ENCODE peak calls at places on chromosomes 12 and 14, in six cellular contexts. E is breast epithelium, P is Peyer's patch, X is GM23248, K is transverse colon, L is IMR-90. V is an unnamed sample.

GRCh38 chr12:120225852-120226640 is 25.1 kb upstream of the RPLP0 start:
- DNase-seq in E (no peak), P (peak; percentile 24), X (no peak), K (peak; percentile 83), L (no peak), V (no peak)

GRCh38 chr14:96246535-96246839 is 9.5 kb upstream of the BDKRB1 start:
- DNase-seq in E (no peak), P (no peak), X (peak; percentile 100), K (no peak), L (peak; percentile 99), V (no peak)

GRCh38 chr12:88615490-88615889 is 35.2 kb upstream of the KITLG start:
- DNase-seq in E (no peak), P (no peak), X (peak; percentile 18), K (no peak), L (peak; percentile 50), V (no peak)

GRCh38 chr14:92473261-92473946 is 40.2 kb upstream of the RIN3 start:
- DNase-seq in E (no peak), P (no peak), X (peak; percentile 91), K (peak; percentile 16), L (peak; percentile 75), V (no peak)

GRCh38 chr14:80567905-80568512 is 356.7 kb upstream of the DIO2 start:
- DNase-seq in E (no peak), P (no peak), X (peak; percentile 58), K (no peak), L (peak; percentile 68), V (no peak)

GRCh38 chr12:14239935-14240872 is 125.3 kb upstream of the ATF7IP start:
- DNase-seq in E (no peak), P (peak; percentile 61), X (no peak), K (peak; percentile 50), L (no peak), V (no peak)

GRCh38 chr12:11477110-11477509 is 81.7 kb upstream of the PRB2 start:
- DNase-seq in E (no peak), P (no peak), X (no peak), K (no peak), L (no peak), V (no peak)

GRCh38 chr12:56720696-56721615 is 4.1 kb downstream of the NACA start:
- DNase-seq in E (no peak), P (no peak), X (no peak), K (no peak), L (no peak), V (no peak)

GRCh38 chr14:25904446-25904845 is 693.4 kb downstream of the NOVA1 start:
- DNase-seq in E (no peak), P (no peak), X (no peak), K (no peak), L (no peak), V (no peak)

GRCh38 chr12:6029401-6029800 is 84.3 kb upstream of the ANO2 start:
- DNase-seq in E (no peak), P (no peak), X (no peak), K (no peak), L (no peak), V (no peak)

GRCh38 chr12:103495783-103496456 is at the start of gene C12orf42:
- DNase-seq in E (no peak), P (peak; percentile 65), X (peak; percentile 47), K (peak; percentile 21), L (no peak), V (no peak)

GRCh38 chr12:24197517-24197916 is 248.0 kb upstream of the SOX5 start:
- DNase-seq in E (no peak), P (no peak), X (no peak), K (no peak), L (no peak), V (no peak)

GRCh38 chr14:94048676-94049624 is 22.8 kb downstream of the OTUB2 start:
- DNase-seq in E (no peak), P (no peak), X (no peak), K (no peak), L (no peak), V (no peak)

GRCh38 chr12:93407963-93408283 is 30.2 kb downstream of the NUDT4 start:
- DNase-seq in E (no peak), P (no peak), X (no peak), K (no peak), L (no peak), V (no peak)

GRCh38 chr14:105146976-105147700 is 21.4 kb downstream of the JAG2 start:
- DNase-seq in E (no peak), P (no peak), X (no peak), K (no peak), L (no peak), V (no peak)

GRCh38 chr14:29236848-29237247 is 470.3 kb downstream of the FOXG1 start:
- DNase-seq in E (no peak), P (no peak), X (peak; percentile 92), K (no peak), L (peak; percentile 92), V (no peak)

GRCh38 chr14:80714489-80714888 is 227.0 kb downstream of the CEP128 start:
- DNase-seq in E (no peak), P (no peak), X (no peak), K (no peak), L (no peak), V (no peak)

GRCh38 chr14:20682435-20683124 is 1.8 kb upstream of the RNASE4 start:
- DNase-seq in E (peak; percentile 87), P (peak; percentile 82), X (peak; percentile 97), K (peak; percentile 88), L (peak; percentile 92), V (peak; percentile 65)

GRCh38 chr14:61620130-61620946 is 75.0 kb upstream of the HIF1A start:
- DNase-seq in E (no peak), P (no peak), X (peak; percentile 95), K (no peak), L (peak; percentile 89), V (no peak)

GRCh38 chr12:38664661-38665269 is 240.6 kb downstream of the CPNE8 start:
- DNase-seq in E (no peak), P (no peak), X (peak; percentile 41), K (peak; percentile 14), L (no peak), V (no peak)

GRCh38 chr12:109772622-109773321 is 59.1 kb downstream of the FAM222A start:
- DNase-seq in E (no peak), P (no peak), X (peak; percentile 19), K (no peak), L (no peak), V (no peak)

DNA sequence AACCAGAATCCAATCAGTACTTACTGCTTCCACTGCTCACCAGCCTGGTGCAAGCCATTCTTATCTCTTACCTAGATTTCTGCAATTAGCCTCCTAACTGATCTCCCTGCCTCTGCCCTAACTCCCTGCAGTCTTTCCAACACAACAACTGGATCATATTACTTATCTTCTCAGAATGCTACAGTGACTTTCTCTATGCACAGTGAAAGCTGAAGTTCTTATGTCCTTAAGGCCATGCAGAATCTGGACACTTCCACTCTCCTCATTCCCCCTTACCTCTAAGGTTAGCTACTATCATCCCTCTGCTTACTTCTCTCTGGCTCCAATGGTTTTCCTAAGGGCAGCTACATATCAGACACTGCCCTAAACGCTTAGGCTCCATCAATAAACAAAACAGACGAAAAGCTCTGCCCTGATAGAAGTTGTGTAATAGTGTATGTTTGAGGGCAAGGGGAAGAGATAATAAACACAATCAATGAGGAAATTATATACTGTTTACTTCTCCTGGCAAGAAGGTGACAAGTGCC is 4.0 kb downstream of the KTN1 start:
- DNase-seq in E (no peak), P (no peak), X (no peak), K (no peak), L (peak; percentile 37), V (no peak)
- H3K4me1 ChIP-seq in E (no peaks in the 10 kb centered on the region), P (peaks cover 77% of the 10 kb centered on the region), X (peaks cover 61% of the 10 kb centered on the region), K (peaks cover 60% of the 10 kb centered on the region), L (peaks cover 15% of the 10 kb centered on the region), V (peaks cover 21% of the 10 kb centered on the region)

GRCh38 chr12:91627225-91627624 is 444.6 kb upstream of the DCN start:
- DNase-seq in E (no peak), P (no peak), X (no peak), K (no peak), L (no peak), V (no peak)
- H3K27me3 ChIP-seq in E (no peaks in the 10 kb centered on the region), P (no peaks in the 10 kb centered on the region), X (no peaks in the 10 kb centered on the region), K (no peaks in the 10 kb centered on the region), L (no peaks in the 10 kb centered on the region), V (no peaks in the 10 kb centered on the region)

GRCh38 chr12:34048714-34049113 is 26.4 kb downstream of the ALG10 start:
- DNase-seq in E (no peak), P (no peak), X (no peak), K (no peak), L (no peak), V (no peak)

GRCh38 chr12:34046570-34046969 is 24.3 kb downstream of the ALG10 start:
- DNase-seq in E (no peak), P (no peak), X (no peak), K (no peak), L (no peak), V (no peak)

DNA sequence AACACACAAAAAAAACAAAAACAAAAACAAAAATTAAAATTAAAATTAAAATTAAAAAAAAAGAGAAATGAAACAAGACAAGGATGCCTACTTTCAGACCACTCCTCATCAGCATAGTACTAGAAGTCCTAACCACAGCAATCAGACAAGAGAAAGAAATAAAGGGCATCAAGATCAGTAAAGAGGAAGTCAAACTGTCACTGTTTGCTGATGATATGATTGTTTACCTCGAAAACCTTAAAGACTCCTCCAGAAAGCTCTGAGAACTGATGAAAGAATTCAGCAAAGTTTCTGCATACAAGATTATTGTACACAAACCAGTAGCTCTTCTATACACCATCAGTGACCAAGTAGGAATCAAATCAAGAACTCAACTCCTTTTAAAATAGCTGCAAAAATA is 29.2 kb downstream of the ALG10 start:
- DNase-seq in E (no peak), P (no peak), X (no peak), K (no peak), L (no peak), V (no peak)
- H3K27ac ChIP-seq in E (no peak overlapping the region), P (no peak overlapping the region), X (no peak overlapping the region), K (no peak overlapping the region), L (no peak overlapping the region), V (no peak overlapping the region)

GRCh38 chr12:80213871-80214270 is 114.5 kb downstream of the OTOGL start:
- DNase-seq in E (no peak), P (no peak), X (no peak), K (no peak), L (no peak), V (no peak)

GRCh38 chr12:80222261-80222660 is 122.9 kb downstream of the OTOGL start:
- DNase-seq in E (no peak), P (no peak), X (peak; percentile 3), K (no peak), L (peak; percentile 27), V (no peak)

GRCh38 chr12:80216890-80217559 is 117.7 kb downstream of the OTOGL start:
- DNase-seq in E (no peak), P (no peak), X (no peak), K (no peak), L (no peak), V (no peak)

GRCh38 chr12:80213246-80213645 is 113.9 kb downstream of the OTOGL start:
- DNase-seq in E (no peak), P (no peak), X (no peak), K (no peak), L (no peak), V (no peak)

GRCh38 chr12:80218925-80219714 is 119.8 kb downstream of the OTOGL start:
- DNase-seq in E (no peak), P (no peak), X (no peak), K (no peak), L (no peak), V (no peak)
- H3K4me1 ChIP-seq in E (no peaks in the 10 kb centered on the region), P (peaks cover 9% of the 10 kb centered on the region), X (peaks cover 12% of the 10 kb centered on the region), K (peaks cover 5% of the 10 kb centered on the region), L (no peaks in the 10 kb centered on the region), V (no peaks in the 10 kb centered on the region)